ENCODE peak calls at places on chromosomes 7 and 10, in four cellular contexts. N, K, C and I are unnamed samples.

GRCh38 chr10:72098301-72099053 is 10.1 kb upstream of the SPOCK2 start:
- DNase-seq in K (no peak), C (no peak), N (no peak), I (no peak)

GRCh38 chr7:85423209-85423895 is 236.5 kb upstream of the SEMA3D start:
- DNase-seq in C (no peak), K (no peak), N (no peak), I (no peak)

GRCh38 chr7:103856929-103857328 is 132.5 kb downstream of the RELN start:
- DNase-seq in N (no peak), C (no peak), K (no peak), I (no peak)

GRCh38 chr7:27873981-27874957 is 134.3 kb downstream of the TAX1BP1 start:
- DNase-seq in C (peak), N (peak), K (peak), I (no peak)

GRCh38 chr7:116173051-116174028 is 37.0 kb upstream of the TES start:
- DNase-seq in K (peak), C (no peak), N (peak), I (no peak)

GRCh38 chr7:6579446-6579845 is 2.2 kb downstream of the ZDHHC4 start:
- DNase-seq in K (peak), N (peak), C (no peak), I (peak)

GRCh38 chr7:99514050-99514449 is 9.6 kb downstream of the ZKSCAN5 start:
- DNase-seq in C (no peak), N (peak), K (peak), I (no peak)

GRCh38 chr10:91153508-91153907 is 67.0 kb upstream of the PCGF5 start:
- DNase-seq in K (no peak), N (no peak), C (no peak), I (no peak)

GRCh38 chr7:123112833-123113232 is 86.9 kb downstream of the SLC13A1 start:
- DNase-seq in N (no peak), K (no peak), C (no peak), I (no peak)

GRCh38 chr7:14507617-14508016 is 394.9 kb downstream of the DGKB start:
- DNase-seq in C (no peak), K (peak), N (no peak), I (no peak)